ENCODE peak calls at places on chromosomes 1 and 21, in ten cellular contexts. One of them, this sample, is unnamed.

GRCh38 chr21:39345440-39345839 is 3.4 kb downstream of the HMGN1 start:
- DNase-seq in AG10803: no peak
- DNase-seq in RWPE1: no peak
- DNase-seq in GM12865: no peak
- DNase-seq in Panc1: no peak
- DNase-seq in cardiac muscle cell: no peak
- DNase-seq in AG09309: no peak
- DNase-seq in neural crest cell: no peak
- DNase-seq in GM10248: no peak
- DNase-seq in IMR-90: no peak
- DNase-seq in this sample: no peak

GRCh38 chr1:8905582-8906191 is 27.2 kb upstream of the ENO1 start:
- DNase-seq in GM12865: no peak
- DNase-seq in RWPE1: no peak
- DNase-seq in Panc1: no peak
- DNase-seq in AG10803: peak
- DNase-seq in cardiac muscle cell: peak
- DNase-seq in AG09309: no peak
- DNase-seq in neural crest cell: no peak
- DNase-seq in GM10248: no peak
- DNase-seq in IMR-90: no peak
- DNase-seq in this sample: no peak

GRCh38 chr1:203435628-203436027 is 40.0 kb upstream of the PRELP start:
- DNase-seq in GM12865: no peak
- DNase-seq in GM10248: no peak
- DNase-seq in RWPE1: no peak
- DNase-seq in AG09309: no peak
- DNase-seq in neural crest cell: no peak
- DNase-seq in IMR-90: no peak
- DNase-seq in AG10803: no peak
- DNase-seq in cardiac muscle cell: no peak
- DNase-seq in Panc1: no peak
- DNase-seq in this sample: no peak

GRCh38 chr1:2052756-2053155 is 2.5 kb downstream of the PRKCZ start:
- DNase-seq in neural crest cell: no peak
- DNase-seq in RWPE1: no peak
- DNase-seq in Panc1: no peak
- DNase-seq in GM12865: no peak
- DNase-seq in IMR-90: no peak
- DNase-seq in AG10803: no peak
- DNase-seq in cardiac muscle cell: no peak
- DNase-seq in AG09309: no peak
- DNase-seq in GM10248: no peak
- DNase-seq in this sample: no peak

GRCh38 chr1:166489670-166490436 is 323.1 kb upstream of the FAM78B start:
- DNase-seq in IMR-90: no peak
- DNase-seq in Panc1: peak
- DNase-seq in AG10803: peak
- DNase-seq in AG09309: no peak
- DNase-seq in cardiac muscle cell: no peak
- DNase-seq in RWPE1: peak
- DNase-seq in neural crest cell: no peak
- DNase-seq in GM10248: peak
- DNase-seq in GM12865: peak
- DNase-seq in this sample: no peak

GRCh38 chr1:116826818-116827606 is 72.8 kb downstream of the CD2 start:
- DNase-seq in IMR-90: peak
- DNase-seq in GM12865: peak
- DNase-seq in AG10803: no peak
- DNase-seq in GM10248: peak
- DNase-seq in neural crest cell: no peak
- DNase-seq in Panc1: no peak
- DNase-seq in RWPE1: peak
- DNase-seq in cardiac muscle cell: peak
- DNase-seq in AG09309: no peak
- DNase-seq in this sample: no peak

GRCh38 chr1:220956861-220957605 is 77.8 kb downstream of the HLX start:
- DNase-seq in Panc1: no peak
- DNase-seq in RWPE1: peak
- DNase-seq in neural crest cell: no peak
- DNase-seq in AG09309: peak
- DNase-seq in AG10803: peak
- DNase-seq in cardiac muscle cell: peak
- DNase-seq in GM12865: no peak
- DNase-seq in IMR-90: peak
- DNase-seq in GM10248: no peak
- DNase-seq in this sample: no peak

GRCh38 chr1:58649555-58649954 is 50.3 kb downstream of the MYSM1 start:
- DNase-seq in cardiac muscle cell: peak
- DNase-seq in RWPE1: no peak
- DNase-seq in AG10803: no peak
- DNase-seq in Panc1: no peak
- DNase-seq in IMR-90: no peak
- DNase-seq in GM10248: no peak
- DNase-seq in neural crest cell: no peak
- DNase-seq in AG09309: no peak
- DNase-seq in GM12865: no peak
- DNase-seq in this sample: peak

GRCh38 chr21:31447477-31447876 is 103.4 kb upstream of the TIAM1 start:
- DNase-seq in AG10803: peak
- DNase-seq in GM10248: no peak
- DNase-seq in AG09309: no peak
- DNase-seq in Panc1: no peak
- DNase-seq in IMR-90: peak
- DNase-seq in neural crest cell: no peak
- DNase-seq in cardiac muscle cell: peak
- DNase-seq in RWPE1: no peak
- DNase-seq in GM12865: no peak
- DNase-seq in this sample: no peak

DNA sequence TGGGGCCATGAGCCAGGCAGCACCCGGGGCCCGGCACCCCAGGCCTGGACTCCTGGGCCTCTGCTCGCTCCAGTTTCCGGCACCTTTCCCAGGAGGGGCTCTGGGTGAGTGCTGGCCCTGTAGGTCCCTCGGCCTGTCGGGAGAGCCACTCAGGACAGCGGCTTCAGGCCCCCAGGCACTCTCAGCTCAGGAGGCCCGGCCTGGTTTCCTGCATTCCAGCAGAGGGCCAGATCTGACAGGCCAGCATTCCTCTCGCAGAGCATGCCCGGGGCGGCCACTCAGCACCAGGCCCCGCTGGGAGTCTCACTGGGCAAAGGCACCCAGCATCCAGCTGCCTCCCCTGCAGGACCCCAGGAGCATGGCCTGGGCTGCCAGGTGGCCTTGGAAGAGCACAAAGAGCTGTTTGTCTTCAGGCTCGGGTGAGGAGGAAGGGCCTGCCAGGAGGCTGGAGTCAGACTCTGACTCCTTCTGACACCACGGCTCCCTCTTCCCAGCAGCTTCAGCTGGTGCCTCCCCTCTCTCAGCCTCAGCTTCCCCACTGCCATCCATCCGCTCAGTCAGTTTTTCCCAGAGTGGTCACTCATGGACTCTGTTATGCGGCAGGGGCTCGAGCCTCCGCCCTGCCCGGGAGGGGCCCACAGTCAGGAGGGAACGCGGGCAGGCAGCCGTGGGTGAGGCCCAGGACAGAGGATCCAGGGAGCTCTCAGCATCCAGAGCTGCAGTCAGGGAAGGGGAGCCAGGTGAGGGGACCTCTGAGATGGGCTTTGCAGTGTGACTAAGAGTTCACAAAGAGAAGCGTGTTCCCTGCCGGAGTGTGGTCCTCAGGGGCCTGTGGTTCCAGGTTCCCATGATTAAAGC is 51.7 kb downstream of the WNT9A start:
- DNase-seq in neural crest cell: peak
- DNase-seq in IMR-90: peak
- DNase-seq in AG10803: no peak
- DNase-seq in cardiac muscle cell: peak
- DNase-seq in Panc1: no peak
- DNase-seq in AG09309: no peak
- DNase-seq in GM10248: no peak
- DNase-seq in RWPE1: peak
- DNase-seq in GM12865: no peak
- DNase-seq in this sample: peak
- TF ChIP-seq CTCF in neural crest cell: no peak
- TF ChIP-seq CTCF in IMR-90: no peak
- TF ChIP-seq CTCF in AG10803: no peak
- TF ChIP-seq CTCF in cardiac muscle cell: no peak
- TF ChIP-seq CTCF in Panc1: no peak
- TF ChIP-seq CTCF in AG09309: no peak
- TF ChIP-seq CTCF in GM10248: no peak
- TF ChIP-seq CTCF in RWPE1: no peak
- TF ChIP-seq CTCF in GM12865: no peak
- TF ChIP-seq CTCF in this sample: no peak

GRCh38 chr1:212791676-212792395 is at the start of the genes NSL1 and TATDN3:
- DNase-seq in AG10803: peak
- DNase-seq in IMR-90: peak
- DNase-seq in RWPE1: peak
- DNase-seq in GM10248: peak
- DNase-seq in AG09309: peak
- DNase-seq in GM12865: peak
- DNase-seq in neural crest cell: peak
- DNase-seq in cardiac muscle cell: peak
- DNase-seq in Panc1: peak
- DNase-seq in this sample: peak
- TF ChIP-seq CTCF in AG10803: no peak
- TF ChIP-seq CTCF in IMR-90: no peak
- TF ChIP-seq CTCF in RWPE1: no peak
- TF ChIP-seq CTCF in GM10248: no peak
- TF ChIP-seq CTCF in AG09309: no peak
- TF ChIP-seq CTCF in GM12865: no peak
- TF ChIP-seq CTCF in neural crest cell: no peak
- TF ChIP-seq CTCF in cardiac muscle cell: no peak
- TF ChIP-seq CTCF in Panc1: no peak
- TF ChIP-seq CTCF in this sample: no peak

DNA sequence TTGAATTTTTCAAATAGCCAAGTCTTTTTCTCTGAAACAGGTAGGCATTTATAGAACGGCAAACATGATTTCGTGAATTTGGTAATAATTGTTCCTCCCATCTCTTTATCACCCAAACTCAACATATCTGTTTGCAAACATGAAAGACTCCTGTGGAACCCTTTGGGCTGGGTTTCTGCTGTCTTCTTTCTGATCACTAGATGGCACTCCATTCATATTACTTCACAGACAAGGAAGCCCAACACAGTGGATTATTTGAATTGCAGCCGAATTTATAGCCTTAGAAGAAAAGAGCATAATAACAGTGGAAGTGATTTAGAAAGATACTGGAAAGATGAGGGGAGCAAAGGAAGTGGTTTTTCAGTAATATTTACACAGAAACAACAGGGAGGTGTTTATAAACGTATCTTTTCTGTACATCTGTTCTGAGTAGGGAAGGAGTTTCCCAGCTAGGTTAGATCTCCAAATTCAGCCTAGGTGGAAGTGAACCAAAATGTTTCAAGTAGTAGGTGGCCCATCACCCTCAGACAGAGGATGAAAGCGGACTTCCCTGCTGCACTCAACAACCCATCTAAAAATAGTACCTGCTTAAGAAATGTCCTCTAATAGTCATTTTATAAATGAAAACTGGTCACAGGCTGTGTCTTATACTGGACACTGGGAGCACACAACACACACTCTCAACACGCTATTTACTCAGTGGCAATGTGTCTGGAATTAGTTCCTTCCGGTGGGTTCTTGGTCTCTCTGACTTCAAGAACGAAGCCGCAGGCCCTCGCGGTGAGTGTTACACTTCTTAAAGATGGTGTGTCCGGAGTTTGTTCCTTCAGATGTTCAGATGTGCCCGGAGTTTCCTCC is 67.6 kb downstream of the MAP3K21 start:
- DNase-seq in GM10248: peak
- DNase-seq in IMR-90: peak
- DNase-seq in GM12865: peak
- DNase-seq in AG10803: peak
- DNase-seq in Panc1: peak
- DNase-seq in AG09309: peak
- DNase-seq in RWPE1: peak
- DNase-seq in neural crest cell: peak
- DNase-seq in cardiac muscle cell: peak
- DNase-seq in this sample: no peak
- TF ChIP-seq CTCF in GM10248: peak
- TF ChIP-seq CTCF in IMR-90: peak
- TF ChIP-seq CTCF in GM12865: peak
- TF ChIP-seq CTCF in AG10803: peak
- TF ChIP-seq CTCF in Panc1: peak
- TF ChIP-seq CTCF in AG09309: peak
- TF ChIP-seq CTCF in RWPE1: peak
- TF ChIP-seq CTCF in neural crest cell: peak
- TF ChIP-seq CTCF in cardiac muscle cell: peak
- TF ChIP-seq CTCF in this sample: peak

GRCh38 chr1:15717418-15718131 is 18.5 kb upstream of the SLC25A34 start:
- DNase-seq in AG10803: no peak
- DNase-seq in RWPE1: no peak
- DNase-seq in neural crest cell: no peak
- DNase-seq in AG09309: no peak
- DNase-seq in IMR-90: no peak
- DNase-seq in GM10248: no peak
- DNase-seq in cardiac muscle cell: no peak
- DNase-seq in GM12865: no peak
- DNase-seq in Panc1: no peak
- DNase-seq in this sample: no peak

GRCh38 chr1:15718199-15718601 is 17.9 kb upstream of the SLC25A34 start:
- DNase-seq in Panc1: no peak
- DNase-seq in AG10803: no peak
- DNase-seq in GM12865: no peak
- DNase-seq in AG09309: no peak
- DNase-seq in RWPE1: no peak
- DNase-seq in GM10248: no peak
- DNase-seq in IMR-90: no peak
- DNase-seq in neural crest cell: no peak
- DNase-seq in cardiac muscle cell: no peak
- DNase-seq in this sample: no peak

GRCh38 chr1:15722411-15722810 is 13.6 kb upstream of the SLC25A34 start:
- DNase-seq in Panc1: no peak
- DNase-seq in GM12865: no peak
- DNase-seq in AG10803: no peak
- DNase-seq in neural crest cell: no peak
- DNase-seq in GM10248: no peak
- DNase-seq in RWPE1: no peak
- DNase-seq in IMR-90: no peak
- DNase-seq in cardiac muscle cell: no peak
- DNase-seq in AG09309: no peak
- DNase-seq in this sample: no peak

GRCh38 chr1:15720861-15721260 is 15.2 kb upstream of the SLC25A34 start:
- DNase-seq in AG09309: no peak
- DNase-seq in IMR-90: no peak
- DNase-seq in GM12865: no peak
- DNase-seq in RWPE1: no peak
- DNase-seq in GM10248: no peak
- DNase-seq in AG10803: no peak
- DNase-seq in cardiac muscle cell: no peak
- DNase-seq in neural crest cell: no peak
- DNase-seq in Panc1: no peak
- DNase-seq in this sample: no peak

GRCh38 chr1:15719721-15720120 is 16.3 kb upstream of the SLC25A34 start:
- DNase-seq in GM10248: no peak
- DNase-seq in RWPE1: no peak
- DNase-seq in GM12865: no peak
- DNase-seq in neural crest cell: no peak
- DNase-seq in AG09309: no peak
- DNase-seq in cardiac muscle cell: no peak
- DNase-seq in AG10803: no peak
- DNase-seq in IMR-90: no peak
- DNase-seq in Panc1: no peak
- DNase-seq in this sample: no peak
- TF ChIP-seq CTCF in GM10248: no peak
- TF ChIP-seq CTCF in RWPE1: no peak
- TF ChIP-seq CTCF in GM12865: no peak
- TF ChIP-seq CTCF in neural crest cell: no peak
- TF ChIP-seq CTCF in AG09309: no peak
- TF ChIP-seq CTCF in cardiac muscle cell: no peak
- TF ChIP-seq CTCF in AG10803: no peak
- TF ChIP-seq CTCF in IMR-90: no peak
- TF ChIP-seq CTCF in Panc1: no peak
- TF ChIP-seq CTCF in this sample: no peak

This sample was measured in mesothelial cell of epicardium.